ENCODE peak calls at places on chromosomes 4 and X, in seven cellular contexts. One of them, this sample, is unnamed.

GRCh38 chrX:136731207-136731782 is 49.4 kb downstream of the ARHGEF6 start:
- DNase-seq in lower lobe of right lung: no peak
- DNase-seq in stimulated activated CD4-positive, alpha-beta T cell treated with anti-CD3 and anti-CD28 coated beads, Interleukin-2, amount 100 ng/mL, for 4 hours: no peak
- DNase-seq in heart right ventricle: no peak
- DNase-seq in CD4-positive, alpha-beta memory T cell: no peak
- DNase-seq in head of caudate nucleus: no peak
- DNase-seq in AG04449: no peak
- DNase-seq in this sample: no peak

GRCh38 chr4:25926473-25926872 is 12.5 kb downstream of the SMIM20 start:
- DNase-seq in lower lobe of right lung: no peak
- DNase-seq in stimulated activated CD4-positive, alpha-beta T cell treated with anti-CD3 and anti-CD28 coated beads, Interleukin-2, amount 100 ng/mL, for 4 hours: no peak
- DNase-seq in heart right ventricle: no peak
- DNase-seq in CD4-positive, alpha-beta memory T cell: peak
- DNase-seq in head of caudate nucleus: no peak
- DNase-seq in AG04449: no peak
- DNase-seq in this sample: no peak

GRCh38 chrX:114976321-114976720 is 41.1 kb downstream of the IL13RA2 start:
- DNase-seq in lower lobe of right lung: no peak
- DNase-seq in stimulated activated CD4-positive, alpha-beta T cell treated with anti-CD3 and anti-CD28 coated beads, Interleukin-2, amount 100 ng/mL, for 4 hours: no peak
- DNase-seq in heart right ventricle: no peak
- DNase-seq in CD4-positive, alpha-beta memory T cell: no peak
- DNase-seq in head of caudate nucleus: no peak
- DNase-seq in AG04449: no peak
- DNase-seq in this sample: no peak

GRCh38 chrX:115264009-115264408 is 25.5 kb upstream of the LUZP4 start:
- DNase-seq in lower lobe of right lung: no peak
- DNase-seq in stimulated activated CD4-positive, alpha-beta T cell treated with anti-CD3 and anti-CD28 coated beads, Interleukin-2, amount 100 ng/mL, for 4 hours: no peak
- DNase-seq in heart right ventricle: no peak
- DNase-seq in CD4-positive, alpha-beta memory T cell: no peak
- DNase-seq in head of caudate nucleus: no peak
- DNase-seq in AG04449: no peak
- DNase-seq in this sample: no peak

GRCh38 chr4:87416965-87417364 is 5.4 kb upstream of the NUDT9 start:
- DNase-seq in lower lobe of right lung: no peak
- DNase-seq in stimulated activated CD4-positive, alpha-beta T cell treated with anti-CD3 and anti-CD28 coated beads, Interleukin-2, amount 100 ng/mL, for 4 hours: no peak
- DNase-seq in heart right ventricle: no peak
- DNase-seq in CD4-positive, alpha-beta memory T cell: no peak
- DNase-seq in head of caudate nucleus: no peak
- DNase-seq in AG04449: no peak
- DNase-seq in this sample: no peak

GRCh38 chr4:174401471-174402130 is 117.9 kb downstream of the CEP44 start:
- DNase-seq in lower lobe of right lung: no peak
- DNase-seq in stimulated activated CD4-positive, alpha-beta T cell treated with anti-CD3 and anti-CD28 coated beads, Interleukin-2, amount 100 ng/mL, for 4 hours: no peak
- DNase-seq in heart right ventricle: no peak
- DNase-seq in CD4-positive, alpha-beta memory T cell: no peak
- DNase-seq in head of caudate nucleus: no peak
- DNase-seq in AG04449: no peak
- DNase-seq in this sample: no peak

GRCh38 chr4:163462556-163462955 is 11.0 kb downstream of the TKTL2 start:
- DNase-seq in lower lobe of right lung: no peak
- DNase-seq in stimulated activated CD4-positive, alpha-beta T cell treated with anti-CD3 and anti-CD28 coated beads, Interleukin-2, amount 100 ng/mL, for 4 hours: no peak
- DNase-seq in heart right ventricle: no peak
- DNase-seq in CD4-positive, alpha-beta memory T cell: no peak
- DNase-seq in head of caudate nucleus: no peak
- DNase-seq in AG04449: no peak
- DNase-seq in this sample: no peak

GRCh38 chr4:75344915-75345314 is 169.3 kb downstream of the RCHY1 start:
- DNase-seq in lower lobe of right lung: no peak
- DNase-seq in stimulated activated CD4-positive, alpha-beta T cell treated with anti-CD3 and anti-CD28 coated beads, Interleukin-2, amount 100 ng/mL, for 4 hours: no peak
- DNase-seq in heart right ventricle: no peak
- DNase-seq in CD4-positive, alpha-beta memory T cell: no peak
- DNase-seq in head of caudate nucleus: no peak
- DNase-seq in AG04449: no peak
- DNase-seq in this sample: no peak

GRCh38 chr4:80926891-80927290 is 103.6 kb upstream of the BMP3 start:
- DNase-seq in lower lobe of right lung: no peak
- DNase-seq in stimulated activated CD4-positive, alpha-beta T cell treated with anti-CD3 and anti-CD28 coated beads, Interleukin-2, amount 100 ng/mL, for 4 hours: no peak
- DNase-seq in heart right ventricle: no peak
- DNase-seq in CD4-positive, alpha-beta memory T cell: no peak
- DNase-seq in head of caudate nucleus: no peak
- DNase-seq in AG04449: no peak
- DNase-seq in this sample: no peak

GRCh38 chr4:172892300-172892699 is 276.3 kb upstream of the GALNT7 start:
- DNase-seq in lower lobe of right lung: no peak
- DNase-seq in stimulated activated CD4-positive, alpha-beta T cell treated with anti-CD3 and anti-CD28 coated beads, Interleukin-2, amount 100 ng/mL, for 4 hours: no peak
- DNase-seq in heart right ventricle: no peak
- DNase-seq in CD4-positive, alpha-beta memory T cell: no peak
- DNase-seq in head of caudate nucleus: no peak
- DNase-seq in AG04449: no peak
- DNase-seq in this sample: no peak

This sample was measured in GM12891.